ENCODE peak calls at places on chromosomes 12 and 14, in seven cellular contexts. L, M, V, J, G, N and P are unnamed samples.

GRCh38 chr14:87489196-87489819 is 503.7 kb downstream of the GALC start:
- DNase-seq in L (no peak), M (no peak), V (no peak), J (no peak), G (no peak), N (no peak), P (no peak)

GRCh38 chr12:67981236-67982164 is 7.7 kb upstream of the IFNG-AS1 start:
- DNase-seq in L (no peak), M (peak; percentile 59), V (no peak), J (no peak), G (peak; percentile 93), N (no peak), P (no peak)

GRCh38 chr12:21614510-21614909 is 9.9 kb upstream of the GYS2 start:
- DNase-seq in L (no peak), M (no peak), V (peak; percentile 34), J (no peak), G (no peak), N (no peak), P (no peak)

GRCh38 chr12:90038290-90038689 is 329.7 kb upstream of the ATP2B1 start:
- DNase-seq in L (no peak), M (no peak), V (no peak), J (no peak), G (no peak), N (no peak), P (no peak)

GRCh38 chr12:42641231-42641630 is 51.7 kb upstream of the PRICKLE1 start:
- DNase-seq in L (no peak), M (no peak), V (no peak), J (no peak), G (peak; percentile 53), N (no peak), P (no peak)

GRCh38 chr14:87944987-87945604 is 47.9 kb downstream of the GALC start:
- DNase-seq in L (no peak), M (peak; percentile 5), V (peak; percentile 7), J (no peak), G (peak; percentile 87), N (peak; percentile 6), P (no peak)

GRCh38 chr12:96070670-96071279 is 35.4 kb upstream of the LTA4H start:
- DNase-seq in L (no peak), M (no peak), V (no peak), J (no peak), G (peak; percentile 46), N (no peak), P (no peak)

GRCh38 chr14:56422703-56423213 is 156.8 kb upstream of the TMEM260 start:
- DNase-seq in L (no peak), M (peak; percentile 30), V (peak; percentile 41), J (peak; percentile 66), G (peak; percentile 90), N (no peak), P (no peak)

GRCh38 chr14:65492277-65492676 is 79.7 kb downstream of the FUT8 start:
- DNase-seq in L (no peak), M (no peak), V (peak; percentile 3), J (no peak), G (no peak), N (no peak), P (no peak)

GRCh38 chr14:35416108-35416750 is 11.7 kb upstream of the NFKBIA start:
- DNase-seq in L (peak; percentile 81), M (no peak), V (no peak), J (no peak), G (peak; percentile 16), N (peak; percentile 81), P (peak; percentile 67)

GRCh38 chr12:107372229-107372658 is 278.9 kb upstream of the CRY1 start:
- DNase-seq in L (peak; percentile 22), M (no peak), V (peak; percentile 79), J (no peak), G (peak; percentile 74), N (peak; percentile 21), P (no peak)

GRCh38 chr12:39619316-39619659 is 315 bp downstream of the ABCD2 start:
- DNase-seq in L (peak; percentile 27), M (no peak), V (no peak), J (no peak), G (no peak), N (no peak), P (no peak)